ENCODE peak calls at places on chromosomes 11 and 22, in four cellular contexts. B is esophagus squamous epithelium, D is Calu3, W is psoas muscle. I is an unnamed sample.

GRCh38 chr11:70372076-70372475 is 26.3 kb upstream of the CTTN start:
- DNase-seq in D (no peak), W (no peak), B (no peak), I (no peak)

GRCh38 chr11:132184079-132184478 is 813.7 kb downstream of the NTM start:
- DNase-seq in B (no peak), W (no peak), D (no peak), I (no peak)

GRCh38 chr11:104091281-104092071 is 55.0 kb downstream of the DDI1 start:
- DNase-seq in B (no peak), W (no peak), D (no peak), I (no peak)

GRCh38 chr11:66082936-66083698 is 13.0 kb downstream of the PACS1 start:
- DNase-seq in B (no peak), W (no peak), D (no peak), I (no peak)

GRCh38 chr22:46250783-46251125 is 661 bp upstream of the CDPF1 start:
- DNase-seq in W (no peak), B (no peak), D (peak), I (no peak)

GRCh38 chr22:47123827-47124442 is 361.5 kb downstream of the TBC1D22A start:
- DNase-seq in W (no peak), B (no peak), D (no peak), I (no peak)

GRCh38 chr11:65810046-65810868 is 23.4 kb downstream of the OVOL1 start:
- DNase-seq in D (no peak), W (no peak), B (no peak), I (no peak)

GRCh38 chr11:104594228-104594958 is 303.9 kb downstream of the CASP12 start:
- DNase-seq in D (no peak), W (no peak), B (no peak), I (no peak)

GRCh38 chr22:49962012-49962750 is 1.6 kb downstream of the PIM3 start:
- DNase-seq in D (peak), B (no peak), W (peak), I (peak)

GRCh38 chr22:26756675-26757293 is 99.4 kb downstream of the MIAT start:
- DNase-seq in D (peak), B (no peak), W (peak), I (peak)

GRCh38 chr22:23446796-23447350 is 133.2 kb downstream of the IGLL1 start:
- DNase-seq in W (no peak), D (no peak), B (no peak), I (no peak)

GRCh38 chr22:23161574-23161973 is 16.3 kb downstream of the RAB36 start:
- DNase-seq in W (peak), B (no peak), D (no peak), I (no peak)

GRCh38 chr11:85961930-85962363 is 106.8 kb downstream of the CCDC83 start:
- DNase-seq in B (no peak), W (no peak), D (no peak), I (no peak)

GRCh38 chr11:62152245-62153086 is 28.7 kb downstream of the INCENP start:
- DNase-seq in D (no peak), W (no peak), B (no peak), I (no peak)

GRCh38 chr11:65434667-65435179 is 12.1 kb downstream of the NEAT1 start:
- DNase-seq in W (no peak), D (no peak), B (no peak), I (no peak)

GRCh38 chr22:37818397-37819099 is 4.6 kb upstream of the GALR3 start:
- DNase-seq in W (peak), D (peak), B (no peak), I (peak)

GRCh38 chr11:19311306-19312030 is 70.7 kb upstream of the E2F8 start:
- DNase-seq in B (no peak), D (peak), W (peak), I (peak)

GRCh38 chr11:117931331-117931950 is 2.2 kb upstream of the TMPRSS13 start:
- DNase-seq in W (no peak), D (no peak), B (no peak), I (no peak)

GRCh38 chr11:86790867-86791849 is 9.2 kb upstream of the PRSS23 start:
- DNase-seq in B (no peak), D (no peak), W (no peak), I (no peak)

GRCh38 chr11:20605602-20606091 is 6.2 kb downstream of the SLC6A5 start:
- DNase-seq in W (no peak), D (no peak), B (no peak), I (no peak)

GRCh38 chr11:30143098-30143705 is 87.6 kb upstream of the FSHB start:
- DNase-seq in D (peak), W (no peak), B (no peak), I (peak)

GRCh38 chr22:22937894-22938480 is 50.4 kb downstream of the IGLL5 start:
- DNase-seq in D (no peak), W (no peak), B (no peak), I (no peak)

GRCh38 chr11:47177229-47177845 is 658 bp upstream of the ARFGAP2 start:
- DNase-seq in W (peak), B (no peak), D (peak), I (peak)

GRCh38 chr11:14253437-14253836 is 105.5 kb downstream of the RRAS2 start:
- DNase-seq in B (no peak), W (no peak), D (no peak), I (no peak)

GRCh38 chr11:30457045-30457444 is 129.1 kb downstream of the MPPED2 start:
- DNase-seq in B (no peak), W (no peak), D (no peak), I (no peak)

GRCh38 chr22:20036119-20036518 is 15.2 kb downstream of the TANGO2 start:
- DNase-seq in D (no peak), W (no peak), B (no peak), I (no peak)

GRCh38 chr22:47631571-47632102 is 869.2 kb downstream of the TBC1D22A start:
- DNase-seq in B (no peak), W (no peak), D (no peak), I (no peak)

GRCh38 chr11:75188671-75189070 is 37.8 kb downstream of the SLCO2B1 start:
- DNase-seq in B (no peak), W (no peak), D (no peak), I (no peak)

GRCh38 chr11:44945639-44946038 is 5.0 kb downstream of the TP53I11 start:
- DNase-seq in D (no peak), W (peak), B (no peak), I (no peak)

GRCh38 chr22:36465232-36466021 is 16.0 kb downstream of the TXN2 start:
- DNase-seq in B (no peak), D (peak), W (peak), I (no peak)

GRCh38 chr11:106447631-106448191 is 370.2 kb downstream of the AASDHPPT start:
- DNase-seq in D (no peak), W (no peak), B (no peak), I (no peak)

GRCh38 chr11:78325274-78325781 is 92.3 kb downstream of the GAB2 start:
- DNase-seq in D (no peak), B (no peak), W (no peak), I (no peak)

GRCh38 chr22:27124336-27125023 is 467.1 kb downstream of the MIAT start:
- DNase-seq in W (peak), B (no peak), D (no peak), I (no peak)

GRCh38 chr11:64396079-64396591 is 37.2 kb downstream of the RPS6KA4 start:
- DNase-seq in W (no peak), B (no peak), D (no peak), I (peak)

GRCh38 chr22:42967933-42968332 is 47.0 kb downstream of the PACSIN2 start:
- DNase-seq in B (no peak), D (no peak), W (peak), I (no peak)

GRCh38 chr11:9320047-9320446 is 5.7 kb upstream of the TMEM41B start:
- DNase-seq in D (no peak), B (no peak), W (no peak), I (no peak)

GRCh38 chr22:34278121-34278520 is 357.8 kb upstream of the LARGE1 start:
- DNase-seq in W (no peak), B (no peak), D (no peak), I (no peak)

GRCh38 chr11:60844870-60845221 is 2.9 kb downstream of the CCDC86 start:
- DNase-seq in B (no peak), D (no peak), W (no peak), I (no peak)

GRCh38 chr11:84673753-84674152 is 953.4 kb downstream of the DLG2 start:
- DNase-seq in D (no peak), B (no peak), W (no peak), I (no peak)

GRCh38 chr11:95154514-95154913 is 64.9 kb downstream of the ENDOD1 start:
- DNase-seq in W (no peak), D (peak), B (no peak), I (peak)

DNA sequence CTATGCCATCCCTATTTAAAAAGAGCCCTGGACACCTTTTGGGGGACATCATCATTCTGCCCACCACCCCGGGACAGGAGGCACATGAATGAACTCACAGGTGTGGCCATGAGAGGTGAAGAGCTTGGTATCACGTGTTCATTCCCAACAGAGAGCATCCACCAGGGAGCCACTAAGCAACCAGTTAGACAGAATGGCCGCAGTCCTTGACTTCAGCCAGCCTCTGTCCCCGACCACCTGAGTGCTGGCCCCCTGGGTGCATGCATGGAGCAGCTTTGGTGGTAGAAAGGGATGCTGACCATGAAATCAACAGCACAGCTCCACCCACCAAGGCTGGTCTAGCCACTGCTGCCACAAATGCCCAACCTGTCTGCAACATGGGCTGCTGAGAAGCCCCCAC is 31.1 kb upstream of the CD81 start:
- DNase-seq in B (no peak), D (no peak), W (no peak), I (no peak)
- TF ChIP-seq CTCF in B (no peak), D (no peak), W (no peak), I (no peak)

DNA sequence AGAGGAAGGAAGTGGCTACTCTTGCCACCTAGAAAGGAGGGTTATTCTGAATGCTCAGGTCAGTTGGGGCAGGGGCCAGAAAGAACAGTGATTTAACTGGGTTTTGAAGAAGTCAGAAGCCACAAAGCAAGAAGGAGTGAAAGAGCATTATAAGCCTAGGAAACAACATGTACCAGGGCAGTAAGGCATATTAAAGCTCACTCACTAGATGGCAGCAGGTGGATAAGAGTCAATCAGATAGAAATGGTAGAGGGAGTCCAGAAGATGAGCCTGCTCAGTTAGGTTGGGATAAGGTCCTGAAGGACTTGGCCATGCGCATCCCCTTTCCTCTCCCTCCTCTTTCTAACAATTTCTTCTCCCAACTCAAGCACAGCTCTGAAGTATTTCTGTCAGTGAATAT is 22.0 kb upstream of the PATE1 start:
- DNase-seq in W (no peak), D (no peak), B (no peak), I (no peak)
- TF ChIP-seq CTCF in W (no peak), D (no peak), B (no peak), I (no peak)

GRCh38 chr11:34490304-34490703 is 23.3 kb downstream of the ELF5 start:
- DNase-seq in W (no peak), D (no peak), B (no peak), I (no peak)
- TF ChIP-seq CTCF in W (no peak), D (no peak), B (no peak), I (no peak)

GRCh38 chr11:1825039-1825740 is 9.6 kb upstream of the SYT8 start:
- DNase-seq in D (peak), B (no peak), W (peak), I (peak)
- TF ChIP-seq CTCF in D (peak), B (peak), W (peak), I (peak)

DNA sequence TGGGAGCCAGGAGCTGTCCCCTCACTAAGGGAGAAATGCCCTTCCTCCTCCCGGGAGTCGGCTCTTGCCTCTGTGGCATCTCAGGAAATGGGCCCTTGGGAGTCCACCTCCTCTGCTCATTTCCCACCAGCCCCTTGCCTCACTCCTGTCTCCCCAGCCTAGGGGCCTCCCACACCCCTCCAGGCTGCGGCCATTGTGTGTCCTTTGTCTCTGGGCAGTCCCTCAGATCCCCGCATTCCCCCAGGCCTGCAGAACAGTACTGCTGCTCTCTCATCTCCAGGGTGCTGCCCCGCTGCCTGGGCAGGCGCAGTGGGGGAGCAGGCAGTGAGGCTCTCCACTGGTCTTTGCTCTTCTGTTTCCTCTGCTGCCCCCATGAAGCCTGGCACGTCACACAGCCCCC is 25.0 kb downstream of the ADA2 start:
- DNase-seq in D (no peak), W (no peak), B (no peak), I (peak)
- TF ChIP-seq CTCF in D (no peak), W (no peak), B (no peak), I (no peak)

GRCh38 chr11:107757661-107758060 is 45.8 kb upstream of the SLN start:
- DNase-seq in B (no peak), W (no peak), D (no peak), I (no peak)
- TF ChIP-seq CTCF in B (no peak), W (no peak), D (no peak), I (no peak)

GRCh38 chr11:12502041-12502440 is 124.7 kb downstream of the PARVA start:
- DNase-seq in D (no peak), B (no peak), W (no peak), I (no peak)

GRCh38 chr11:12497431-12497830 is 120.1 kb downstream of the PARVA start:
- DNase-seq in D (no peak), W (no peak), B (no peak), I (no peak)

GRCh38 chr11:12502950-12503579 is 125.7 kb downstream of the PARVA start:
- DNase-seq in B (no peak), W (no peak), D (no peak), I (no peak)

GRCh38 chr11:12496181-12497025 is 119.0 kb downstream of the PARVA start:
- DNase-seq in D (no peak), W (no peak), B (no peak), I (no peak)

GRCh38 chr11:12499071-12499470 is 121.7 kb downstream of the PARVA start:
- DNase-seq in D (no peak), B (no peak), W (no peak), I (no peak)
- TF ChIP-seq CTCF in D (no peak), B (no peak), W (no peak), I (no peak)

GRCh38 chr11:83671295-83671694 is 385.1 kb upstream of the CCDC90B start:
- DNase-seq in B (no peak), W (no peak), D (no peak), I (no peak)
- TF ChIP-seq CTCF in B (no peak), W (no peak), D (no peak), I (no peak)

DNA sequence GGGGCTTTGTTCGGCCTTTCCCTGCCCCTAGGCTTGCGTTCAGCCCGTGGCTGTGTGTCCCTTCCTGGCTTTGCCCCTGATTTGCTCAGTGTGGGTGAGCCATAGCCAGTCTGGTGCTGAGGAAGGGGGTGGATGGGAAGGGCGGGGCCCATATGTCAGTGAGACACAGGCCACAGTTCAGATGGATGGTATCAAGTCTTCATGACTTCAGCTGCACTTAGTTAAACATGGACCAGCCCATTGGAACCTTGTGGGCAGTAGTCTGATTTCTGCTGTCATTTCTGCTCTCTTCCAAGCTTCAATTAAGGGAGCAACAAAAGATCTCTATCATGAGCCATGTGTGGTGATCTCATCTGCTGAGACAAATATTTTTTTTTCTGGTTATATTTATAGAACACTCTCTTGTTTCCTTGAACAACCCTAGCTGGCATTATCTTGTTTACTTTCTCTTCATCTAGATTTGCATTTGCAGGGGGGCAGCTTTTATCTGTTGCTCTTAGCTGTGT is 21.6 kb upstream of the PEX26 start:
- DNase-seq in D (peak), W (peak), B (no peak), I (no peak)
- TF ChIP-seq CTCF in D (no peak), W (no peak), B (no peak), I (no peak)

I was measured in nephron progenitor cell.